ENCODE peak calls at places on chromosomes 7 and 10, in eight cellular contexts. M is choroid plexus epithelial cell, U is ovary, E is psoas muscle, I is AG09309, H is fibroblast of the aortic adventitia, D is upper lobe of right lung, P is BE2C. O is an unnamed sample.

GRCh38 chr10:133087679-133088523 is at the start of gene ADGRA1:
- DNase-seq in M (no peak), U (no peak), E (no peak), I (no peak), H (no peak), D (no peak), P (no peak), O (no peak)

GRCh38 chr10:78515037-78515872 is 481.6 kb downstream of the RPS24 start:
- DNase-seq in M (no peak), U (peak), E (no peak), I (no peak), H (peak), D (no peak), P (peak), O (no peak)

GRCh38 chr10:125006188-125006680 is 64.3 kb downstream of the ZRANB1 start:
- DNase-seq in M (peak), U (no peak), E (no peak), I (no peak), H (no peak), D (no peak), P (no peak), O (no peak)

GRCh38 chr7:36390199-36391090 is 783 bp downstream of the ANLN start:
- DNase-seq in M (peak), U (peak), E (peak), I (peak), H (peak), D (peak), P (peak), O (no peak)

GRCh38 chr10:4758256-4758655 is 67.8 kb upstream of the AKR1E2 start:
- DNase-seq in M (no peak), U (no peak), E (no peak), I (no peak), H (no peak), D (no peak), P (no peak), O (no peak)

GRCh38 chr7:25054849-25055248 is 70.2 kb downstream of the CYCS start:
- DNase-seq in M (no peak), U (no peak), E (no peak), I (no peak), H (no peak), D (no peak), P (no peak), O (no peak)

GRCh38 chr7:12434012-12434642 is 30.5 kb upstream of the VWDE start:
- DNase-seq in M (no peak), U (no peak), E (no peak), I (no peak), H (no peak), D (no peak), P (no peak), O (no peak)

GRCh38 chr10:125396651-125397050 is 236.3 kb upstream of the CTBP2 start:
- DNase-seq in M (peak), U (no peak), E (no peak), I (peak), H (peak), D (no peak), P (no peak), O (no peak)

GRCh38 chr7:139389774-139390173 is 30.1 kb downstream of the LUC7L2 start:
- DNase-seq in M (no peak), U (no peak), E (no peak), I (no peak), H (no peak), D (no peak), P (no peak), O (no peak)

GRCh38 chr7:105934577-105935185 is 28.4 kb upstream of the CDHR3 start:
- DNase-seq in M (peak), U (peak), E (no peak), I (peak), H (peak), D (no peak), P (no peak), O (no peak)

GRCh38 chr10:98758451-98758850 is 311.7 kb upstream of the HPS1 start:
- DNase-seq in M (no peak), U (no peak), E (no peak), I (no peak), H (no peak), D (no peak), P (no peak), O (no peak)

GRCh38 chr7:22695476-22696132 is 31.4 kb upstream of the IL6 start:
- DNase-seq in M (no peak), U (no peak), E (no peak), I (no peak), H (no peak), D (no peak), P (no peak), O (no peak)

GRCh38 chr10:77188511-77188910 is 449.1 kb downstream of the KCNMA1 start:
- DNase-seq in M (no peak), U (no peak), E (no peak), I (no peak), H (peak), D (no peak), P (no peak), O (no peak)

GRCh38 chr10:128751284-128751683 is 625.1 kb upstream of the MKI67 start:
- DNase-seq in M (no peak), U (no peak), E (no peak), I (no peak), H (no peak), D (no peak), P (no peak), O (no peak)

GRCh38 chr10:49408437-49409306 is 12.8 kb upstream of the DRGX start:
- DNase-seq in M (peak), U (no peak), E (no peak), I (no peak), H (peak), D (no peak), P (peak), O (no peak)

GRCh38 chr10:124961248-124961570 is 19.3 kb downstream of the ZRANB1 start:
- DNase-seq in M (peak), U (no peak), E (no peak), I (no peak), H (no peak), D (no peak), P (no peak), O (no peak)

GRCh38 chr10:84360634-84361365 is 32.4 kb downstream of the CCSER2 start:
- DNase-seq in M (peak), U (no peak), E (no peak), I (no peak), H (peak), D (no peak), P (no peak), O (no peak)

GRCh38 chr10:14086596-14086995 is 244.1 kb downstream of the FRMD4A start:
- DNase-seq in M (peak), U (no peak), E (no peak), I (no peak), H (peak), D (no peak), P (no peak), O (no peak)

GRCh38 chr10:7538970-7539694 is 127.6 kb downstream of the ITIH5 start:
- DNase-seq in M (no peak), U (no peak), E (no peak), I (no peak), H (no peak), D (no peak), P (no peak), O (no peak)

GRCh38 chr10:43865275-43866135 is 216.8 kb upstream of the ZNF32 start:
- DNase-seq in M (no peak), U (no peak), E (no peak), I (no peak), H (peak), D (no peak), P (peak), O (no peak)

GRCh38 chr7:1965579-1966294 is 267.0 kb downstream of the MAD1L1 start:
- DNase-seq in M (no peak), U (no peak), E (peak), I (no peak), H (no peak), D (peak), P (peak), O (no peak)

GRCh38 chr10:95133997-95134396 is 60.0 kb upstream of the ACSM6 start:
- DNase-seq in M (no peak), U (no peak), E (no peak), I (no peak), H (no peak), D (no peak), P (peak), O (no peak)

GRCh38 chr7:378041-378420 is 88.1 kb downstream of the FOXL3 start:
- DNase-seq in M (no peak), U (no peak), E (peak), I (no peak), H (no peak), D (peak), P (no peak), O (no peak)

GRCh38 chr7:377069-378040 is 87.4 kb downstream of the FOXL3 start:
- DNase-seq in M (no peak), U (peak), E (peak), I (no peak), H (no peak), D (peak), P (no peak), O (no peak)

GRCh38 chr7:379456-380225 is 89.7 kb downstream of the FOXL3 start:
- DNase-seq in M (no peak), U (peak), E (peak), I (no peak), H (no peak), D (peak), P (no peak), O (no peak)

GRCh38 chr7:380226-380550 is 90.2 kb downstream of the FOXL3 start:
- DNase-seq in M (no peak), U (no peak), E (peak), I (no peak), H (no peak), D (no peak), P (no peak), O (no peak)

GRCh38 chr7:378551-379455 is 88.8 kb downstream of the FOXL3 start:
- DNase-seq in M (no peak), U (peak), E (peak), I (no peak), H (no peak), D (peak), P (no peak), O (no peak)
- H3K4me3 ChIP-seq in M (no peak), U (no peak), E (peak), I (no peak), H (no peak), D (peak), P (no peak), O (peak)

GRCh38 chr7:133394369-133394768 is 141.5 kb downstream of the EXOC4 start:
- DNase-seq in M (no peak), U (no peak), E (no peak), I (no peak), H (no peak), D (no peak), P (no peak), O (no peak)
- H3K4me3 ChIP-seq in M (no peak), U (no peak), E (no peak), I (no peak), H (no peak), D (no peak), P (no peak), O (no peak)

DNA sequence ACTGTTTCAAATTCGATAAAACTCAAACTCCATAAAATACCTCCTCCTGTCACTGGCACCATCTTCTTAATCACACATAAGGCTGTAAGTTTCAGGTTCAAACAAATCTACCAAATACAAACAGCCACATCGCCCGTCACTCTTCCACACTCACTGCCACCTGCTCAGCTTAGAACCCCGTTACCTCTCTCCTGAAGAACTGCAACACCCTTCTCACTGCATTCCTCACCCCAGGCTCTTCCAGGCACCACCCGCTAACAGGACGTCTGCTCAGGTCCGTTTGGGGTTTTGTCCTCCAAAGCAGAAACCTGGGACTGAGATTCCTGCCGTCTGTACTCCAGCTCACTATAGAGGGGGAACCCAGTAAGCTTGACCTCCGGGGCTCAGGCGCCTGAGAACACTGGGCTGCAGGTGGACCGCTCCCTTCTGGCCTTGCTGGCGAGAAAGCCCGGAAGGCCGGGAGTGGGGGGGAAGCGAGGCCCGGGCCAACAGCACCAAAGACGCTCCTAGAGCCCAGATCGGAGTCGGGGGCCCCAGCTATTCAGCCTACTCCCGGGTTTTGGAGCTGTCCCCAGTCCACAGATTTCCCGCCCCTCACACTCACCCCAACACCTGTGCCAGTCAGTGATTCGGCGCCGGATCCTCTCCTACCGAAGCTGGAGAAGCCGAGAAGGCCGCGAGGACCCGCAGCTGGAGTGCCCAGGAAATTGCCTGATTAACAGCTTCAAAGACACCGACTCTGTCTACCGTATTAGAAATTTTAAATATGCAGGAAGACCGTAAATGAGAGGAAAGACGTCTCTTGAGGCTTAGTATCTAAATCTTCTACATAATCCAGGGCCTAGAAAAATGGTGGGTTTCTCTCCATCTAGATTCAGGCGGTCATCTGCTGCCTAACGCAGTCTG is at the start of gene AP3M1:
- DNase-seq in M (no peak), U (peak), E (peak), I (no peak), H (no peak), D (peak), P (peak), O (peak)
- H3K4me3 ChIP-seq in M (peak), U (peak), E (peak), I (peak), H (peak), D (peak), P (peak), O (peak)

DNA sequence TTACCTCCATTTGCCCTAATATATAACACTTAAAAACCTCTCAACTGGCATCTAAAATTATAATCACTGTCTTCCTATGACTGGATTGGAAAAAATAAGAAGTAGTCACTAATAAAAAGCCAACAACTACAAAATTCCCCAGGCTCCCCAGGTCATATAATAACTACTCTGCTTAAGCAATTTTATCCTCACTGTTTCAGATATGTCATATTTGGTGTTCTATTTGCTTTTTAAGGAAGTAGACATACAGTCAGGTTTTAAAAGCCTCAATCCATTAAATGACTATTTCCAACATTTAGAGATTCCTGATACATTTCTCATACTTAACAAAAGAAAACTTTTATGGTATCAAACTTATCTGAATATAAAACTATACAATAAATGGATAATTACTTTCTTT is 2.4 kb downstream of the H2AZ2 start:
- DNase-seq in M (no peak), U (no peak), E (no peak), I (no peak), H (no peak), D (no peak), P (no peak), O (no peak)
- H3K4me3 ChIP-seq in M (no peak), U (no peak), E (peak), I (no peak), H (no peak), D (no peak), P (peak), O (peak)

GRCh38 chr7:30348083-30348560 is 63.7 kb downstream of the ZNRF2 start:
- DNase-seq in M (peak), U (no peak), E (no peak), I (peak), H (peak), D (no peak), P (no peak), O (no peak)
- H3K4me3 ChIP-seq in M (no peak), U (no peak), E (no peak), I (no peak), H (no peak), D (no peak), P (no peak), O (peak)

GRCh38 chr7:50661345-50662058 is 96.3 kb upstream of the DDC start:
- DNase-seq in M (no peak), U (no peak), E (no peak), I (no peak), H (no peak), D (no peak), P (no peak), O (no peak)

GRCh38 chr7:50662059-50662689 is 97.0 kb upstream of the DDC start:
- DNase-seq in M (peak), U (no peak), E (no peak), I (no peak), H (no peak), D (no peak), P (no peak), O (no peak)

GRCh38 chr7:50659329-50659965 is 94.2 kb upstream of the DDC start:
- DNase-seq in M (no peak), U (no peak), E (no peak), I (no peak), H (no peak), D (no peak), P (no peak), O (no peak)

GRCh38 chr7:50660040-50660829 is 95.0 kb upstream of the DDC start:
- DNase-seq in M (no peak), U (no peak), E (no peak), I (no peak), H (no peak), D (peak), P (no peak), O (no peak)

GRCh38 chr7:50660830-50661175 is 95.6 kb upstream of the DDC start:
- DNase-seq in M (no peak), U (no peak), E (no peak), I (no peak), H (no peak), D (no peak), P (no peak), O (no peak)
- H3K4me3 ChIP-seq in M (no peak), U (no peak), E (no peak), I (no peak), H (no peak), D (no peak), P (no peak), O (no peak)

GRCh38 chr10:11171452-11171851 is 153.8 kb downstream of the CELF2 start:
- DNase-seq in M (no peak), U (no peak), E (no peak), I (no peak), H (no peak), D (no peak), P (no peak), O (no peak)

GRCh38 chr10:11167233-11167979 is 149.7 kb downstream of the CELF2 start:
- DNase-seq in M (no peak), U (no peak), E (no peak), I (no peak), H (no peak), D (no peak), P (no peak), O (no peak)

GRCh38 chr10:11168423-11169100 is 150.9 kb downstream of the CELF2 start:
- DNase-seq in M (no peak), U (no peak), E (no peak), I (no peak), H (no peak), D (no peak), P (no peak), O (no peak)

GRCh38 chr10:11173062-11173461 is 155.4 kb downstream of the CELF2 start:
- DNase-seq in M (no peak), U (no peak), E (no peak), I (no peak), H (no peak), D (no peak), P (no peak), O (no peak)

GRCh38 chr10:11170993-11171416 is 153.3 kb downstream of the CELF2 start:
- DNase-seq in M (no peak), U (no peak), E (no peak), I (no peak), H (no peak), D (no peak), P (no peak), O (no peak)
- H3K4me3 ChIP-seq in M (no peak), U (no peak), E (no peak), I (no peak), H (no peak), D (peak), P (no peak), O (peak)

GRCh38 chr10:954396-954795 is 22.9 kb upstream of the LARP4B start:
- DNase-seq in M (no peak), U (no peak), E (no peak), I (no peak), H (no peak), D (no peak), P (no peak), O (no peak)
- H3K4me3 ChIP-seq in M (no peak), U (no peak), E (no peak), I (no peak), H (no peak), D (no peak), P (no peak), O (no peak)